ENCODE peak calls at places on chromosomes 11 and 22, in five cellular contexts. One of them, this sample, is unnamed.
A peak's percentile ranks its signal among the peaks of the same experiment; 100 is the strongest.

GRCh38 chr11:45803981-45804805 is 756 bp upstream of the SLC35C1 start:
- DNase-seq in NB4: peak; percentile 64
- DNase-seq in RWPE1: peak; percentile 39
- DNase-seq in HepG2: peak; percentile 18
- DNase-seq in BJ: no peak
- DNase-seq in this sample: peak; percentile 66

GRCh38 chr11:76161261-76161961 is 44.9 kb downstream of the WNT11 start:
- DNase-seq in HepG2: no peak
- DNase-seq in RWPE1: no peak
- DNase-seq in BJ: no peak
- DNase-seq in NB4: no peak
- DNase-seq in this sample: no peak

GRCh38 chr11:119629834-119630624 is 99.0 kb downstream of the NECTIN1 start:
- DNase-seq in BJ: no peak
- DNase-seq in NB4: no peak
- DNase-seq in RWPE1: no peak
- DNase-seq in HepG2: no peak
- DNase-seq in this sample: no peak

GRCh38 chr11:94400839-94401772 is at the start of gene GPR83:
- DNase-seq in RWPE1: no peak
- DNase-seq in NB4: no peak
- DNase-seq in HepG2: no peak
- DNase-seq in BJ: no peak
- DNase-seq in this sample: peak; percentile 43

GRCh38 chr11:113907681-113908080 is 3.1 kb downstream of the HTR3B start:
- DNase-seq in NB4: no peak
- DNase-seq in HepG2: no peak
- DNase-seq in RWPE1: no peak
- DNase-seq in BJ: no peak
- DNase-seq in this sample: no peak

GRCh38 chr11:17381156-17381555 is 7.3 kb downstream of the KCNJ11 start:
- DNase-seq in BJ: no peak
- DNase-seq in RWPE1: no peak
- DNase-seq in NB4: no peak
- DNase-seq in HepG2: no peak
- DNase-seq in this sample: no peak

GRCh38 chr22:49101225-49101624 is 726.4 kb downstream of the BRD1 start:
- DNase-seq in BJ: no peak
- DNase-seq in NB4: no peak
- DNase-seq in RWPE1: no peak
- DNase-seq in HepG2: no peak
- DNase-seq in this sample: no peak

GRCh38 chr22:46531776-46532175 is 5.6 kb downstream of the CELSR1 start:
- DNase-seq in NB4: no peak
- DNase-seq in HepG2: no peak
- DNase-seq in BJ: no peak
- DNase-seq in RWPE1: no peak
- DNase-seq in this sample: no peak

GRCh38 chr11:83172551-83172950 is 15.6 kb downstream of the PCF11 start:
- DNase-seq in NB4: no peak
- DNase-seq in HepG2: no peak
- DNase-seq in BJ: no peak
- DNase-seq in RWPE1: no peak
- DNase-seq in this sample: no peak

GRCh38 chr22:26658161-26658560 is 773 bp downstream of the MIAT start:
- DNase-seq in NB4: no peak
- DNase-seq in RWPE1: no peak
- DNase-seq in HepG2: no peak
- DNase-seq in BJ: no peak
- DNase-seq in this sample: no peak

GRCh38 chr11:45182902-45183301 is 36.5 kb downstream of the PRDM11 start:
- DNase-seq in NB4: peak; percentile 37
- DNase-seq in RWPE1: no peak
- DNase-seq in BJ: no peak
- DNase-seq in HepG2: no peak
- DNase-seq in this sample: peak; percentile 39

GRCh38 chr11:128814856-128815705 is 52.0 kb downstream of the KCNJ1 start:
- DNase-seq in RWPE1: peak; percentile 24
- DNase-seq in NB4: peak; percentile 70
- DNase-seq in BJ: peak; percentile 90
- DNase-seq in HepG2: no peak
- DNase-seq in this sample: peak; percentile 83

DNA sequence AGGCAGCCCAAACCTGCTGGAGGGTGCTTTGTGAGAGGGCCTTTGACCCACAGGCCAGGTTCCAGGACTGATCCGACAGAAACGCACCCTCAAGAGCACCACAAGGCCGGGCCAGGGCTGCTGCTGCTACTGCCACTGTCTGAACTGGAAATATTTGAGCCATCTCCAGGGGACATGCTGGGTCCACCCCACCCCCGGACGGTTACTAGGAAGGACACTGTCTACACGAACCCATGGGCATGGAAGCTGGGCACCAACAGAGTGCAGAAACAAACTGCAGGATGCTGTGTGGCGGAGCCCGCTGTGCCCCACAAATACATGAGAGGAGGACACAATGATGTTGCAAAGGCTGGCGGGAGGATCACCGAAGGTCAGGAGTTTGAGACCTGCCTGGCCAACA is 283.7 kb downstream of the CTTN start:
- DNase-seq in NB4: no peak
- DNase-seq in BJ: no peak
- DNase-seq in RWPE1: no peak
- DNase-seq in HepG2: no peak
- DNase-seq in this sample: no peak
- TF ChIP-seq CTCF in NB4: no peak
- TF ChIP-seq CTCF in BJ: no peak
- TF ChIP-seq CTCF in RWPE1: no peak
- TF ChIP-seq CTCF in HepG2: no peak
- TF ChIP-seq CTCF in this sample: no peak

DNA sequence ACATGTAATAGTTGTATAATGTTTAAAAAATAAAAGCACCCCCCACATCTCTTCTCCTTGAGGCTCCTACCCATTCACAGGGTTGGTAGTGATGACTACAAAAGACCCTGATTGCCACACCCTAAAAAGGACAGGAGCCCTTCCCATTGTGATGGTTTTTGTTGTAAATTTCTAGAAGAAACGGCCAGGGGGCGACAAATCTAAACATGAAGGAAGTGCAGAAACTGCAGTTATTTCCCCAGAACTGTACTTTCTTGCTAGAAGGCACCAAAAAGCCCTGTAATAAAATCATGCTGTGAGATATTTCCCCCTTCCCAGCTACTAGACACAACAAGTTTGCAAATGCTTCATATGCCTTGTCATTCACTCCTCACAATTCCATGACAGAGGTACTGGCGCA is 10.8 kb downstream of the PRR5L start:
- DNase-seq in HepG2: peak; percentile 36
- DNase-seq in RWPE1: no peak
- DNase-seq in BJ: no peak
- DNase-seq in NB4: peak; percentile 34
- DNase-seq in this sample: peak; percentile 53
- TF ChIP-seq CTCF in HepG2: peak; percentile 45
- TF ChIP-seq CTCF in RWPE1: peak; percentile 26
- TF ChIP-seq CTCF in BJ: no peak
- TF ChIP-seq CTCF in NB4: no peak
- TF ChIP-seq CTCF in this sample: peak; percentile 60

GRCh38 chr11:27720277-27720830 is 20.1 kb upstream of the BDNF start:
- DNase-seq in BJ: no peak
- DNase-seq in HepG2: no peak
- DNase-seq in NB4: no peak
- DNase-seq in RWPE1: peak; percentile 59
- DNase-seq in this sample: peak; percentile 65
- TF ChIP-seq CTCF in BJ: peak; percentile 39
- TF ChIP-seq CTCF in HepG2: no peak
- TF ChIP-seq CTCF in NB4: no peak
- TF ChIP-seq CTCF in RWPE1: no peak
- TF ChIP-seq CTCF in this sample: peak; percentile 21

DNA sequence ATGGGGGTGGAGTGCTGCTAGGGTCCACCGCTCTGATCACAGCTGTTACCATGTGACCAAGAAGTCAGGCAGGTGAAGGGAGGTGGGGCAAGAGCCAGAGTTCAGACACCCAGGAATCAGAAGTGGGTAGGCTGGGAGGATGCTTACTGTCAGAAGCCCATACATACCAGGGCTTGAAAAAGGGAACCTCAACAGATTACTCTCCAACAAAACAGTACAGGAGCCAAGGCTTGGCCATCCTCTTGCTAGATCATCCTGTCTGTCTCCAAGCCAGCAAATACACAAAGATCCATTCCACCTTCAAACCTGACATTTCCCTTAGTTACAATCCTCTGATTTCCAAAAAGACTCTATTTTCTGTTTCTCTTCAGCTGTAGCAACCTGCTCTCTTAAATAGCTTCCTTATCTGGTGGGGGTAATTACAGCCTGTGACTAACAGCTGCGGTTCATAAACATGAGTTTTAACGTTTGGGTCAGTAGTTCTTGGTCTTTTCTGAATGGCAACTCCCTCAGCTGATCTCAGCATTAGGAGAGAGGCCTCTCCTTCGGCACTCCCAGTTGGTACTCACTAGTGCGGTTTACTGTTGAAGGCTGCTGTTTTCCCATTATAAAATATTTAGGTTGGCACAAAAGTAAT is 31.1 kb upstream of the WT1 start:
- DNase-seq in BJ: no peak
- DNase-seq in NB4: peak; percentile 34
- DNase-seq in HepG2: no peak
- DNase-seq in RWPE1: no peak
- DNase-seq in this sample: no peak
- TF ChIP-seq CTCF in BJ: no peak
- TF ChIP-seq CTCF in NB4: no peak
- TF ChIP-seq CTCF in HepG2: no peak
- TF ChIP-seq CTCF in RWPE1: no peak
- TF ChIP-seq CTCF in this sample: no peak

DNA sequence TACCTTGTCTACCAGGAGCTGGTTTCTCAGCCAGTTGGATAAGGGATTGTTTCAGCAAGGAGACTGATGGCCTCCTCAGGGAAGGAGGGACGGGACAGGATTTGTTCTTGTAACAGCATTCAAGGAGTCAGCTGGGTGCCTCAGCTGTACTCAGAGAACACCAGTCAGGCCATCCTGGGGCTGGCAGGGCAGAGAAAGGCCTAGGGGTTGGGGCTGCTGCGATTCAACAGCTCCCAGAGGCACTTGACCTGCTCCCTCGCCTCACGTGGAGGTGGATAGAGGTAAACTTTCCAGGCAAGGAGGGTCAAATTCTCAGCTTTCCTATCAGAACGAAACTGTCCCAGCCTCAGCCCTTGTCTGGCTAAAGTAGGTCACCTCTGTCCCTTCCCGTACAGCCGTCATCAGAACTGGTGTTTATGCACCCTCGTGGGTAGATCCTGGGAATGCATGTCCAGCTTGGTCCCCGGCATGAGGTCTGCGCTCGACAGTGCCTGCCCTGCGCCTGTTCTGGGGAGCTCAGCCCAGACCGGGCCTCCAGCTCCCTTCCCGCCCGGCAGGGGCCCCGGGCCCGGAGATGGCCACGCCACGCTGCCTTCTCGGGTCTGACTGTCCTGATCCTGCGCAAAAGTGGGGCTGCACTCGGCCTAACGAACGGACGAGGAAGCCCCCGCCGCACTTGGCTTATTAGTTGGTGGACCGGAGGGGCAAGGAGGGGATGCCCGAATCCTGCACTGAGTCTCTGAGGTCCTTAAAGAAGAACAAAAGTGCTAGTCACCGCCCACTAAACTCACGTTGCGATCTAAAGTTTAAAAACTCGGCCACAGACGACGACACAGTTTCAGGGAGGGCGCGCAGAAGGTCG is 762 bp upstream of the CCDC134 start:
- DNase-seq in HepG2: no peak
- DNase-seq in RWPE1: peak; percentile 6
- DNase-seq in NB4: peak; percentile 25
- DNase-seq in BJ: no peak
- DNase-seq in this sample: peak; percentile 22
- TF ChIP-seq CTCF in HepG2: no peak
- TF ChIP-seq CTCF in RWPE1: no peak
- TF ChIP-seq CTCF in NB4: no peak
- TF ChIP-seq CTCF in BJ: peak; percentile 5
- TF ChIP-seq CTCF in this sample: no peak

DNA sequence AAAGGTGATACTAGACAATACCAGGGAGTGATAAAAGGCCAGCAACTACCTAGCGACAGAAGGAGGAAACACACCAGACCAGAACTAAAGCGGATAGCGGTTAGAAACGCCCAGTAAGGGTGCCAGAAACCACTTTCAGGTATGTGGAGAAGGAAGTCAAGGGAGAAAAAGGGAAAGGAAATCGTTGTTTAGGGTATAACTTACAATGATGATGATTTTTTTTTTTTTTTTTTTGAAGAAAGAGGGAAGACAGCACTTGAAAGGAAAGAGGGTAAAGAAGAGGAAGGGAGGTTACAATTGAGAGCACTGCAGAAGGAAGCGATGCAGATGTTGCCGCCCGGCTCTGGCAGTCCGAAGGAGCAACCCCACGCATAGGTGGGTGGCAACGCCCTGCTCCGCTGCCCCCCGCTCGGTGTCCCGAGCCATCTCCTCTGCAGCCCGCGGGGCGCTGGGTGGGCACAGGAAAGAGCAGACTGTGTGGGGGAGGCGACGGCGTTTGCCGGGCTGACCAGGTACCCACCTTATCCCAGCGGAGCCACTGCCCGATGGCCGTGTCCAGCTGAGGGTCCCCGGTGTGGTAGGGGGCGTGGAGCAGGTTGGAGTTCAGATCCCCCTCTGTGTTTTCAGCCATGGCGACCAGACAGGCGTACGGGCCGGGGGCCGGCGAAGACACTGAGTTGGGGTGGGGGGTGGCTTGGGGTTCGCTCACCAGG is 546 bp downstream of the PGM2L1 start:
- DNase-seq in NB4: peak; percentile 57
- DNase-seq in HepG2: peak; percentile 21
- DNase-seq in BJ: no peak
- DNase-seq in RWPE1: peak; percentile 52
- DNase-seq in this sample: peak; percentile 52
- TF ChIP-seq CTCF in NB4: no peak
- TF ChIP-seq CTCF in HepG2: peak; percentile 5
- TF ChIP-seq CTCF in BJ: peak; percentile 18
- TF ChIP-seq CTCF in RWPE1: peak; percentile 20
- TF ChIP-seq CTCF in this sample: no peak

GRCh38 chr11:28110108-28110838 is 2.1 kb downstream of the METTL15 start:
- DNase-seq in NB4: peak; percentile 85
- DNase-seq in RWPE1: peak; percentile 57
- DNase-seq in BJ: no peak
- DNase-seq in HepG2: peak; percentile 68
- DNase-seq in this sample: peak; percentile 80
- TF ChIP-seq CTCF in NB4: no peak
- TF ChIP-seq CTCF in RWPE1: no peak
- TF ChIP-seq CTCF in BJ: no peak
- TF ChIP-seq CTCF in HepG2: peak; percentile 24
- TF ChIP-seq CTCF in this sample: no peak

GRCh38 chr11:67507891-67508485 is at the start of gene CDK2AP2:
- DNase-seq in NB4: peak; percentile 100
- DNase-seq in HepG2: peak; percentile 98
- DNase-seq in RWPE1: peak; percentile 99
- DNase-seq in BJ: peak; percentile 96
- DNase-seq in this sample: peak; percentile 100

GRCh38 chr11:67507242-67507890 is 596 bp downstream of the CDK2AP2 start:
- DNase-seq in BJ: no peak
- DNase-seq in NB4: no peak
- DNase-seq in HepG2: no peak
- DNase-seq in RWPE1: peak; percentile 43
- DNase-seq in this sample: peak; percentile 79

GRCh38 chr11:67504950-67505561 is at the start of gene PITPNM1:
- DNase-seq in RWPE1: peak; percentile 77
- DNase-seq in BJ: no peak
- DNase-seq in HepG2: peak; percentile 29
- DNase-seq in NB4: peak; percentile 88
- DNase-seq in this sample: peak; percentile 43

GRCh38 chr11:67505605-67506396 is 638 bp upstream of the PITPNM1 start:
- DNase-seq in NB4: peak; percentile 95
- DNase-seq in BJ: peak; percentile 36
- DNase-seq in RWPE1: peak; percentile 94
- DNase-seq in HepG2: peak; percentile 80
- DNase-seq in this sample: peak; percentile 79

GRCh38 chr11:67506426-67507032 is 1.4 kb upstream of the PITPNM1 start:
- DNase-seq in HepG2: no peak
- DNase-seq in RWPE1: no peak
- DNase-seq in NB4: peak; percentile 11
- DNase-seq in BJ: no peak
- DNase-seq in this sample: no peak
- TF ChIP-seq CTCF in HepG2: no peak
- TF ChIP-seq CTCF in RWPE1: peak; percentile 49
- TF ChIP-seq CTCF in NB4: no peak
- TF ChIP-seq CTCF in BJ: no peak
- TF ChIP-seq CTCF in this sample: no peak